ENCODE peak calls at places on chromosome 3, in nine cellular contexts. Y is A549; W is AG09319; Z is Kasumi-1; F is breast epithelium; H is AG20443; M is naive thymus-derived CD4-positive, alpha-beta T cell; D is cardiac muscle cell; Q is GM20000. L is an unnamed sample.

GRCh38 chr3:129016366-129016724 is 15.2 kb downstream of the EFCC1 start:
- DNase-seq in Y (no peak), W (no peak), Z (peak; percentile 71), F (no peak), H (no peak), M (peak; percentile 64), D (no peak), Q (no peak), L (peak; percentile 56)

GRCh38 chr3:194739498-194740284 is 54.0 kb downstream of the FAM43A start:
- DNase-seq in Y (no peak), W (no peak), Z (no peak), F (no peak), H (no peak), M (no peak), D (no peak), Q (no peak), L (no peak)

GRCh38 chr3:147945968-147946519 is 536.9 kb downstream of the ZIC1 start:
- DNase-seq in Y (peak; percentile 47), W (peak; percentile 75), Z (peak; percentile 35), F (no peak), H (peak; percentile 81), M (no peak), D (peak; percentile 96), Q (peak; percentile 26), L (no peak)

GRCh38 chr3:49469037-49469875 is 811 bp upstream of the DAG1 start:
- DNase-seq in Y (peak; percentile 48), W (peak; percentile 57), Z (peak; percentile 76), F (peak; percentile 64), H (peak; percentile 87), M (no peak), D (peak; percentile 83), Q (no peak), L (no peak)

GRCh38 chr3:100650651-100651611 is 41.5 kb downstream of the ADGRG7 start:
- DNase-seq in Y (no peak), W (no peak), Z (peak; percentile 84), F (no peak), H (peak; percentile 45), M (peak; percentile 23), D (peak; percentile 57), Q (peak; percentile 52), L (no peak)

GRCh38 chr3:150172356-150172755 is 201.7 kb upstream of the PFN2 start:
- DNase-seq in Y (no peak), W (no peak), Z (no peak), F (no peak), H (no peak), M (no peak), D (no peak), Q (no peak), L (peak; percentile 50)

GRCh38 chr3:133886031-133886722 is 9.5 kb downstream of the RAB6B start:
- DNase-seq in Y (no peak), W (no peak), Z (no peak), F (no peak), H (peak; percentile 5), M (no peak), D (no peak), Q (no peak), L (no peak)

GRCh38 chr3:13539285-13539625 is 9.7 kb upstream of the FBLN2 start:
- DNase-seq in Y (no peak), W (no peak), Z (no peak), F (no peak), H (peak; percentile 44), M (no peak), D (peak; percentile 70), Q (no peak), L (no peak)

GRCh38 chr3:81868597-81868996 is 107.2 kb upstream of the GBE1 start:
- DNase-seq in Y (no peak), W (no peak), Z (no peak), F (no peak), H (no peak), M (no peak), D (no peak), Q (no peak), L (no peak)

GRCh38 chr3:193863657-193864323 is 270.8 kb downstream of the OPA1 start:
- DNase-seq in Y (no peak), W (no peak), Z (no peak), F (no peak), H (peak; percentile 27), M (no peak), D (peak; percentile 37), Q (no peak), L (no peak)

GRCh38 chr3:31274406-31275024 is 258.2 kb upstream of the STT3B start:
- DNase-seq in Y (no peak), W (no peak), Z (no peak), F (no peak), H (peak; percentile 49), M (no peak), D (no peak), Q (no peak), L (no peak)

GRCh38 chr3:106824856-106825255 is 552.4 kb upstream of the CCDC54 start:
- DNase-seq in Y (no peak), W (no peak), Z (peak; percentile 29), F (no peak), H (peak; percentile 29), M (no peak), D (peak; percentile 58), Q (peak; percentile 4), L (no peak)

GRCh38 chr3:55160241-55160877 is 232.5 kb upstream of the LRTM1 start:
- DNase-seq in Y (peak; percentile 1), W (peak; percentile 90), Z (no peak), F (no peak), H (peak; percentile 89), M (no peak), D (peak; percentile 91), Q (no peak), L (no peak)

GRCh38 chr3:164752814-164753213 is 325.5 kb downstream of the SI start:
- DNase-seq in Y (no peak), W (no peak), Z (no peak), F (no peak), H (no peak), M (no peak), D (no peak), Q (no peak), L (no peak)

GRCh38 chr3:174440350-174440716 is 418.8 kb upstream of the NAALADL2 start:
- DNase-seq in Y (no peak), W (peak; percentile 34), Z (peak; percentile 39), F (no peak), H (peak; percentile 11), M (no peak), D (peak; percentile 76), Q (no peak), L (peak; percentile 56)

GRCh38 chr3:47163990-47164848 is at the start of gene SETD2:
- DNase-seq in Y (peak; percentile 84), W (peak; percentile 80), Z (peak; percentile 90), F (peak; percentile 87), H (peak; percentile 97), M (peak; percentile 82), D (peak; percentile 96), Q (peak; percentile 96), L (peak; percentile 37)

GRCh38 chr3:37210230-37210629 is 35.8 kb upstream of the LRRFIP2 start:
- DNase-seq in Y (no peak), W (no peak), Z (no peak), F (no peak), H (peak; percentile 31), M (no peak), D (peak; percentile 31), Q (no peak), L (no peak)

GRCh38 chr3:69231929-69232437 is 109.6 kb upstream of the LMOD3 start:
- DNase-seq in Y (no peak), W (no peak), Z (no peak), F (no peak), H (no peak), M (no peak), D (peak; percentile 42), Q (no peak), L (no peak)